ENCODE peak calls at places on chromosomes 13 and 19, in five cellular contexts. O is H1, M is mesenchymal stem cell, R is H9, H is trophoblast cell. A is an unnamed sample.

GRCh38 chr13:33776510-33776909 is 41.4 kb upstream of the RFC3 start:
- DNase-seq in O (no peak), M (no peak), R (no peak), H (no peak), A (no peak)

GRCh38 chr19:55340784-55341147 is 1.1 kb downstream of the KMT5C start:
- DNase-seq in O (no peak), M (peak), R (peak), H (peak), A (no peak)

GRCh38 chr13:40895715-40896184 is 106.3 kb downstream of the SLC25A15 start:
- DNase-seq in O (no peak), M (no peak), R (no peak), H (no peak), A (no peak)

GRCh38 chr19:27673986-27674385 is 1539.0 kb downstream of the UQCRFS1 start:
- DNase-seq in R (no peak), O (no peak), H (no peak), M (no peak), A (no peak)

GRCh38 chr19:52464798-52465470 is 11.6 kb downstream of the ZNF578 start:
- DNase-seq in M (no peak), H (peak), O (no peak), R (peak), A (no peak)

GRCh38 chr19:17041994-17042393 is 15.4 kb upstream of the CPAMD8 start:
- DNase-seq in M (peak), R (no peak), H (no peak), O (no peak), A (no peak)

GRCh38 chr19:52248256-52248655 is 21.1 kb upstream of the ZNF766 start:
- DNase-seq in O (no peak), H (peak), R (peak), M (peak), A (no peak)

GRCh38 chr13:111479412-111479811 is 159.0 kb downstream of the TEX29 start:
- DNase-seq in M (no peak), R (no peak), O (no peak), H (no peak), A (no peak)

GRCh38 chr19:12666305-12667048 is at the start of the genes MAN2B1 and WDR83:
- DNase-seq in O (no peak), R (peak), M (peak), H (peak), A (peak)

GRCh38 chr13:100394005-100394695 is 194.4 kb downstream of the GGACT start:
- DNase-seq in O (no peak), H (no peak), R (no peak), M (peak), A (no peak)

GRCh38 chr19:42361545-42361910 is 28.6 kb downstream of the CNFN start:
- DNase-seq in M (no peak), O (no peak), R (no peak), H (no peak), A (no peak)

GRCh38 chr13:20873348-20873747 is 29.2 kb downstream of the XPO4 start:
- DNase-seq in O (no peak), M (peak), R (no peak), H (no peak), A (peak)

GRCh38 chr19:19057720-19058119 is 6.1 kb upstream of the SLC25A42 start:
- DNase-seq in M (no peak), H (no peak), O (no peak), R (no peak), A (no peak)

GRCh38 chr13:76677047-76677446 is 209.2 kb downstream of the KCTD12 start:
- DNase-seq in M (no peak), H (no peak), R (no peak), O (no peak), A (no peak)

GRCh38 chr13:40668335-40668734 is 1.9 kb upstream of the FOXO1 start:
- DNase-seq in R (peak), M (peak), O (no peak), H (peak), A (no peak)

GRCh38 chr13:21012841-21013681 is 48.3 kb downstream of the LATS2 start:
- DNase-seq in R (no peak), M (no peak), H (no peak), O (no peak), A (no peak)

GRCh38 chr13:72221276-72221962 is 354.4 kb upstream of the DACH1 start:
- DNase-seq in M (peak), O (peak), R (peak), H (peak), A (no peak)

GRCh38 chr19:6218497-6219146 is 61.2 kb downstream of the MLLT1 start:
- DNase-seq in H (peak), M (peak), R (peak), O (peak), A (peak)

GRCh38 chr13:43895940-43896339 is 16.2 kb downstream of the LACC1 start:
- DNase-seq in M (no peak), H (peak), R (no peak), O (no peak), A (no peak)

GRCh38 chr19:3670258-3670795 is 29.9 kb downstream of the PIP5K1C start:
- DNase-seq in R (no peak), M (peak), O (no peak), H (peak), A (no peak)

GRCh38 chr13:45464687-45465453 is at the start of gene COG3:
- DNase-seq in M (peak), H (peak), O (peak), R (peak), A (peak)

GRCh38 chr19:16066611-16067104 is 9.6 kb upstream of the TPM4 start:
- DNase-seq in O (no peak), M (no peak), H (peak), R (peak), A (no peak)

GRCh38 chr19:4803736-4804695 is 12.5 kb downstream of the FEM1A start:
- DNase-seq in R (peak), M (peak), H (peak), O (peak), A (peak)

GRCh38 chr19:1725100-1726064 is 27.9 kb upstream of the ONECUT3 start:
- DNase-seq in H (peak), O (no peak), M (peak), R (peak), A (peak)

GRCh38 chr13:24406524-24406923 is 97.1 kb downstream of the C1QTNF9 start:
- DNase-seq in H (no peak), R (no peak), O (no peak), M (no peak), A (no peak)

GRCh38 chr19:5974721-5975387 is 3.1 kb downstream of the RANBP3 start:
- DNase-seq in R (no peak), O (no peak), M (no peak), H (no peak), A (no peak)

GRCh38 chr19:17687141-17687856 is 855 bp downstream of the UNC13A start:
- DNase-seq in M (no peak), O (no peak), H (no peak), R (peak), A (no peak)

GRCh38 chr13:51397262-51397933 is 55.4 kb downstream of the INTS6 start:
- DNase-seq in R (no peak), O (no peak), M (peak), H (peak), A (no peak)

GRCh38 chr19:54421169-54421516 is 5.9 kb downstream of the TTYH1 start:
- DNase-seq in M (no peak), R (no peak), H (no peak), O (no peak), A (no peak)

GRCh38 chr13:85503797-85504196 is 295.4 kb downstream of the SLITRK6 start:
- DNase-seq in R (no peak), O (no peak), H (no peak), M (no peak), A (no peak)

GRCh38 chr19:51505904-51506303 is 4.3 kb upstream of the SIGLEC12 start:
- DNase-seq in R (no peak), M (no peak), H (no peak), O (no peak), A (no peak)

GRCh38 chr19:42301646-42302204 is at the start of gene PRR19:
- DNase-seq in O (no peak), R (no peak), M (no peak), H (peak), A (no peak)

GRCh38 chr13:100131863-100132574 is 43.1 kb downstream of the PCCA start:
- DNase-seq in H (peak), O (no peak), M (peak), R (no peak), A (no peak)

GRCh38 chr19:2083174-2083854 is 12.8 kb downstream of the MOB3A start:
- DNase-seq in O (no peak), H (no peak), R (no peak), M (no peak), A (no peak)

GRCh38 chr13:51534075-51534817 is 50.0 kb upstream of the WDFY2 start:
- DNase-seq in H (no peak), O (no peak), R (no peak), M (no peak), A (no peak)

GRCh38 chr13:80084086-80084676 is 256.7 kb downstream of the SPRY2 start:
- DNase-seq in M (peak), R (no peak), O (no peak), H (peak), A (no peak)

GRCh38 chr19:48415395-48415794 is 21.9 kb downstream of the GRIN2D start:
- DNase-seq in H (peak), R (peak), O (peak), M (peak), A (no peak)

GRCh38 chr13:36344173-36344572 is 2.0 kb downstream of the SPART start:
- DNase-seq in O (no peak), H (peak), M (peak), R (no peak), A (no peak)

DNA sequence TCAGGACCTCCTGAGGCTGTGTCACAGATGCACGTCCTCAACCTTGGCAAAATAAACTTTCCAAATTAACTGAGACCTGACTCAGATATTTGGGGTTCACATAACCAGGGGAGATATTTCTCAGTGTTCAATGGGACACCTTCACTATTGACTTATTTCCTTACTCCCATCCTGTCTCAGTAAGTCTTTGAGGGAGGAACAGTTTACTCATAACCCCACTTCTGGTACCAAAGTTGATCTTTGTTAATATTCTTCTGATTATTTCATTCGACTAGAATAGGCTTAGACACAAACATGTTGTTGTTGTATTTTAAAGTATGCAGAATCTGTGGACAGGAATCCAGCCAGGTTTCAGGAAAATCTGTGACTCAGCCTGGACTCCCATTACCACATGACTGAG is 34.6 kb upstream of the CHST8 start:
- DNase-seq in R (no peak), H (no peak), M (no peak), O (no peak), A (no peak)
- H2BK120ac ChIP-seq in R (no peak), H (no peak), M (no peak), O (no peak), A (no peak)

DNA sequence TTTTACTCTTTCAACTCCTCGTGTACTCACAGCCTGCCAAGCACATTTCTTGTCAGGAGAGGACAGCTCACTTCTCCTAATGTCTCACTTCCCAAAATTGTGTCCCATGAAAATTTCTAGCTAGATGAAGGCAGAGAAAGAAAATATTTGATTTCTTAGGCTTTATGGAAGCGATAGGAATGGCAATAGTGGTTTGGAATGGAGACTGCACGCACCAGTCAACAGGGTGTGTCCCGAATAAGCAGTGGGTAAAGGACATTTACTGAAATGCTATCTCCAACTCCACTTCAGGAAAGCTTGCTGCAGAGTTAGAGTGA is 321 bp upstream of the ZNF222 start:
- DNase-seq in R (no peak), O (no peak), M (no peak), H (no peak), A (no peak)
- H2AK5ac ChIP-seq in R (no peak), O (no peak), M (peak), H (no peak), A (no peak)

DNA sequence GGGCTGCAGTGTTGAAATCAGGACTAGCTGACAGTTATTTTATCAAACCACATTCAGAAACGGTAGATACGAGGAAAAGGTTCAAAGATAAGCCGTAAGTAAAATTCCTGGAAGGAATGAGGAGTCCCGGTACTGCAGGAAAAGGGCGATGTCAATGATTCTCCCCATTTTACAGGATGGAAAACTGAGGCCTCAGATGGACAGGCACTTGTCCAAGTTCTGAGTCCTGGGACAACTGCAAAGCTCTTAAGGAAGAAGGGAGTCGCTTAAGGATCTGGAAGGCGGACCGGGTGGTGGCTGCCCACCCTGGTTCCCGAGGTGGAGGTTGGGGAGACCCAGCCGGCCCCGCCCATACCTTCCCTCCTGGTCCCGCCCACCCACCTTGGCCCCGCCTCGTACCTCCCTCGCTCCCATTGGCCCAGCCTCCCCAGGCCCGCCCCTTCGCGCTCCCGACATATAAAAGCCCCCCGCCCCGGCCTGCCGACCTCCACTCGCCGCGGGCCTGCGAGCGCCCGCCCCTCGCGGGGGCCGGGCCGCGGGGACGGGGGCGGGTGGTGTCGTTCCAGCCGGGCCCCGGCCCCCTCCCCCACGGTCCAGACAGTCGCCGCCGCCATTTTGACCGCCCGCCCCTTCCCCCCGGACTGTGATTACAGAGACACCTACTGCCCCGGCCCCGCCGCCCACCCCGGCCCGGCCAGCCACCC is 587 bp downstream of the RFX1 start:
- DNase-seq in H (peak), O (peak), R (peak), M (peak), A (peak)
- H2BK12ac ChIP-seq in H (no peak), O (no peak), R (no peak), M (no peak), A (no peak)

GRCh38 chr19:45771331-45771933 is 2.4 kb upstream of the SIX5 start:
- DNase-seq in M (no peak), R (no peak), O (no peak), H (peak), A (no peak)

GRCh38 chr19:45768644-45769053 is 403 bp downstream of the SIX5 start:
- DNase-seq in O (no peak), R (no peak), M (peak), H (peak), A (no peak)

GRCh38 chr19:45770192-45771101 is 1.4 kb upstream of the SIX5 start:
- DNase-seq in M (peak), O (peak), R (peak), H (peak), A (peak)

GRCh38 chr19:45769054-45769782 is at the start of gene SIX5:
- DNase-seq in R (peak), H (peak), M (peak), O (peak), A (peak)

DNA sequence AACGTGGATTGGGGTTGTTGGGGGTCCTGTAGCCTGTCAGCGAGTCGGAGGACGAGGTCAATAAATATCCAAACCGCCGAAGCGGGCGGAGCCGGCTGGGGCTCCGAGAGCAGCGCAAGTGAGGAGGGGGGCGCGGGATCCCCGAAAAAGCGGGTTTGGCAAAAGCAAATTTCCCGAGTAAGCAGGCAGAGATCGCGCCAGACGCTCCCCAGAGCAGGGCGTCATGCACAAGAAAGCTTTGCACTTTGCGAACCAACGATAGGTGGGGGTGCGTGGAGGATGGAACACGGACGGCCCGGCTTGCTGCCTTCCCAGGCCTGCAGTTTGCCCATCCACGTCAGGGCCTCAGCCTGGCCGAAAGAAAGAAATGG is 754 bp upstream of the SIX5 start:
- DNase-seq in R (no peak), H (peak), M (peak), O (no peak), A (no peak)
- H2BK120ac ChIP-seq in R (no peak), H (peak), M (peak), O (peak), A (peak)

DNA sequence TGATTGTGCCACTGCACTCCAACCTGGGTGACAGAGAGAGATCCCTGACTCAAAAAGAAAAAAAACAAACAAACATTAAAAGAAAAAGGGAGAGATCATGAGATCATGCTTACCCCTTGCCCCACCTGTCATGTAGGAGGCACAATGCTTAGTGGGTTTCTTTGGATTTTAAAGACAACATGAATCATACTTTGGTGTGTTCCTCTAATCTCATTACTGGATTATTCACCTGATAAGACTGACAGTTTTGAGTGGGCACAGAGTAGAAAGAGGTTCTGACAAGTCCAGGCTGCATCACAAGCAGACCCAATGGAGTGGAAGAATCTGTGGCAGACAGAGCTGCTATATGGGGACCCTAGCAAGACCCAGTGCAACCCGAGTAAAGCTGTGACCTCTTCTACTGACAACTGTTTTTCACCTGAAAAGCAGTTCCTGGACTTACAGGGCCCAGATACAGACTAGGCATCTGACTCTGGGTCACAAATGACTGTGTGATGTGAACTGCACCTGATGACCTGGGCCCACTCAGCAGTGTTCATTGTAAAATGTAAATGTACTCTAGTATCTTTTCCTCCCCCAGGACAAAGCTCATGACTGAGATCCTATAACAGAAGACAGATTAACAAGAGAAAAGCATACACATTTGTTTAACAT is 28.9 kb upstream of the USP12 start:
- DNase-seq in R (no peak), O (no peak), M (no peak), H (no peak), A (no peak)
- H2AK5ac ChIP-seq in R (no peak), O (no peak), M (no peak), H (no peak), A (no peak)

A was measured in neuronal stem cell.